ENCODE peak calls at places on chromosomes 2 and 18, in nine cellular contexts. H is upper lobe of right lung, V is ascending aorta, C is neural crest cell, U is natural killer cell, Q is body of pancreas, B is cardiac fibroblast, I is K562, E is GM23338. J is an unnamed sample.

GRCh38 chr2:120470041-120470716 is 124.2 kb downstream of the INHBB start:
- DNase-seq in Q (peak), H (peak), V (peak), U (no peak), B (peak), E (no peak), I (no peak), C (no peak), J (no peak)

GRCh38 chr2:208375452-208376068 is 31.0 kb upstream of the PTH2R start:
- DNase-seq in H (no peak), B (no peak), C (no peak), Q (no peak), U (no peak), E (no peak), I (no peak), V (no peak), J (no peak)

GRCh38 chr2:67290451-67290991 is 106.6 kb upstream of the ETAA1 start:
- DNase-seq in U (no peak), I (no peak), V (peak), H (no peak), C (no peak), Q (no peak), E (no peak), B (peak), J (no peak)

GRCh38 chr2:236731767-236732580 is 162.3 kb downstream of the ACKR3 start:
- DNase-seq in B (peak), E (no peak), U (no peak), H (no peak), C (no peak), I (no peak), V (peak), Q (peak), J (no peak)

GRCh38 chr2:9945596-9945995 is 5.9 kb upstream of the GRHL1 start:
- DNase-seq in B (no peak), E (no peak), C (no peak), V (no peak), H (no peak), I (no peak), Q (no peak), U (no peak), J (no peak)

GRCh38 chr2:142104134-142104758 is 26.6 kb downstream of the LRP1B start:
- DNase-seq in U (no peak), B (no peak), H (no peak), C (no peak), E (no peak), I (no peak), Q (no peak), V (no peak), J (no peak)

GRCh38 chr2:201795608-201796477 is 10.5 kb upstream of the CDK15 start:
- DNase-seq in U (no peak), V (no peak), E (peak), Q (peak), C (peak), H (no peak), B (peak), I (peak), J (no peak)

GRCh38 chr2:155965415-155966070 is 367.0 kb downstream of the NR4A2 start:
- DNase-seq in V (no peak), Q (no peak), C (no peak), B (no peak), E (peak), U (no peak), H (no peak), I (no peak), J (no peak)

GRCh38 chr2:161946489-161947107 is 127.4 kb downstream of the DPP4 start:
- DNase-seq in C (peak), E (peak), Q (no peak), V (no peak), H (no peak), B (peak), I (no peak), U (no peak), J (no peak)

GRCh38 chr2:125175415-125175814 is 1150.3 kb downstream of the CNTNAP5 start:
- DNase-seq in E (no peak), B (no peak), Q (no peak), H (no peak), I (no peak), U (no peak), V (no peak), C (no peak), J (no peak)

GRCh38 chr2:241763551-241764271 is 12.9 kb upstream of the GAL3ST2 start:
- DNase-seq in U (peak), Q (no peak), C (no peak), V (peak), E (no peak), B (no peak), I (no peak), H (peak), J (no peak)

GRCh38 chr2:100630473-100630977 is 67.7 kb downstream of the PDCL3 start:
- DNase-seq in V (no peak), I (no peak), H (no peak), U (no peak), C (no peak), E (no peak), B (no peak), Q (no peak), J (no peak)

GRCh38 chr2:99602475-99602874 is 112.7 kb upstream of the REV1 start:
- DNase-seq in U (no peak), Q (no peak), V (no peak), E (no peak), H (no peak), C (no peak), B (peak), I (no peak), J (no peak)

GRCh38 chr2:1910562-1911256 is 166.4 kb upstream of the PXDN start:
- DNase-seq in B (peak), U (no peak), C (no peak), Q (no peak), I (no peak), V (no peak), H (no peak), E (peak), J (no peak)
- TF ChIP-seq CTCF in B (no peak), U (no peak), C (peak), Q (no peak), I (no peak), V (no peak), H (peak), E (peak), J (no peak)

GRCh38 chr18:28357785-28358401 is 181.0 kb upstream of the CDH2 start:
- DNase-seq in Q (no peak), B (peak), I (no peak), E (peak), V (no peak), H (no peak), U (no peak), C (no peak), J (no peak)
- TF ChIP-seq CTCF in Q (no peak), B (peak), I (no peak), E (peak), V (no peak), H (no peak), U (no peak), C (peak), J (no peak)

DNA sequence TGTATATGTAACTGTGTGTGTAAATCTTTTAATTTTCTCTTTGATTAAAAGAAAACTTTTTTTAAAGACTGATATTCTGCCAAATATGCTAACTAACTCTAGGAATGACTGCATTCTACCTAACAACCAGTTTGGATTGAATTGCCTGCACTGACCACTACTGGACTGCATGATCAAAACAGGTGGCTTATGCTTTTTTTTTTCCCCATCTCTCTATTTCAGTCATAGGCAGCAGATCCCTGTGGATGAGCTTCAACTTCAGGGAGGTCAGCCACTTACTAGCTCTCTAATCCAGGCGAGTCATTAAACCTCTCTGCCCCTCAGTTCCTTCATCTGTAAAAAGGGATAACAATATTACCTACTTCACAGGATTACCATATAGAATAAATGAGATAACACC is 138.6 kb upstream of the SERTAD2 start:
- DNase-seq in Q (no peak), B (peak), C (no peak), E (no peak), I (peak), U (no peak), H (no peak), V (no peak), J (no peak)
- TF ChIP-seq CTCF in Q (no peak), B (no peak), C (no peak), E (no peak), I (peak), U (no peak), H (no peak), V (no peak), J (no peak)

DNA sequence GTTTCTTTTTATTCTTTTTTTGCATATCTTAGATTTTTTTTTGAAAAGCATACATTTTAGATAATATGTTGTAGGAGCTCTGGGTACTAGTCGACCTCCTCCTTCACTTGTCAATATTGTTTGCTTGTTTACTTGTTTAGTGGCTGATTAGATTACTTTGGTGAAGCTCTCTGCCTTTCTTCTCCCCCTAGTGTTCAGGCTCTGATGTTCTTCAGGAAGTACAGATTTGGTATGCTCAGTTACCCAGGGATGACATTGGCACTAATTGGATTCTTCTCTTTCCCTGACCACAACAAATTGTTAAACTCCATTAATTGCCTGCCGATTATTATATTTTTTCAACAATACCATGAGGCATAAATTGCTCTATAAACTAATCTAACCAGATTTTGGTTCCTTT is 491.2 kb downstream of the SUCLG1 start:
- DNase-seq in U (no peak), B (no peak), V (no peak), C (no peak), I (no peak), H (no peak), Q (no peak), E (peak), J (no peak)
- TF ChIP-seq CTCF in U (no peak), B (no peak), V (no peak), C (peak), I (peak), H (no peak), Q (no peak), E (peak), J (no peak)